ENCODE peak calls at places on chromosome 14, in ten cellular contexts. T, D, Y, X, F, N, W, U, I and Z are unnamed samples.

GRCh38 chr14:63155511-63156189 is 48.6 kb upstream of the RHOJ start:
- DNase-seq in T (no peak), D (no peak), Y (no peak), X (no peak), F (no peak), N (no peak), W (no peak), U (no peak), I (peak), Z (no peak)

GRCh38 chr14:99565383-99565782 is 38.6 kb downstream of the CCDC85C start:
- DNase-seq in T (no peak), D (no peak), Y (no peak), X (no peak), F (no peak), N (no peak), W (no peak), U (no peak), I (no peak), Z (no peak)

GRCh38 chr14:104037903-104038302 is 47.6 kb upstream of the ASPG start:
- DNase-seq in T (peak), D (no peak), Y (no peak), X (no peak), F (no peak), N (no peak), W (peak), U (no peak), I (no peak), Z (no peak)

GRCh38 chr14:104978774-104979691 is 859 bp upstream of the AHNAK2 start:
- DNase-seq in T (no peak), D (no peak), Y (peak), X (no peak), F (no peak), N (no peak), W (peak), U (no peak), I (no peak), Z (no peak)

GRCh38 chr14:104724407-104724980 is 465 bp downstream of the ADSS1 start:
- DNase-seq in T (peak), D (peak), Y (peak), X (peak), F (no peak), N (no peak), W (no peak), U (peak), I (peak), Z (no peak)

GRCh38 chr14:93891756-93892504 is 35.2 kb upstream of the FAM181A start:
- DNase-seq in T (no peak), D (no peak), Y (no peak), X (no peak), F (no peak), N (no peak), W (no peak), U (no peak), I (no peak), Z (no peak)

GRCh38 chr14:73786632-73786941 is 65.0 kb upstream of the PTGR2 start:
- DNase-seq in T (peak), D (peak), Y (no peak), X (peak), F (peak), N (no peak), W (no peak), U (no peak), I (peak), Z (no peak)

GRCh38 chr14:52241102-52241793 is 26.2 kb upstream of the PTGDR start:
- DNase-seq in T (no peak), D (no peak), Y (no peak), X (no peak), F (no peak), N (no peak), W (no peak), U (no peak), I (no peak), Z (no peak)

GRCh38 chr14:51094282-51094821 is 553 bp downstream of the TRIM9 start:
- DNase-seq in T (peak), D (no peak), Y (no peak), X (no peak), F (no peak), N (no peak), W (peak), U (peak), I (no peak), Z (no peak)

GRCh38 chr14:104419865-104420458 is 159.6 kb upstream of the C14orf180 start:
- DNase-seq in T (no peak), D (no peak), Y (no peak), X (no peak), F (peak), N (no peak), W (no peak), U (no peak), I (no peak), Z (no peak)

GRCh38 chr14:53325176-53325806 is 172.2 kb upstream of the DDHD1 start:
- DNase-seq in T (no peak), D (no peak), Y (no peak), X (no peak), F (no peak), N (no peak), W (no peak), U (no peak), I (no peak), Z (no peak)

GRCh38 chr14:21081521-21082184 is 11.5 kb downstream of the ARHGEF40 start:
- DNase-seq in T (no peak), D (no peak), Y (no peak), X (no peak), F (no peak), N (no peak), W (no peak), U (no peak), I (no peak), Z (no peak)

GRCh38 chr14:93792391-93792790 is 4.1 kb upstream of the PRIMA1 start:
- DNase-seq in T (no peak), D (no peak), Y (no peak), X (no peak), F (no peak), N (no peak), W (no peak), U (no peak), I (no peak), Z (no peak)

GRCh38 chr14:104650057-104650980 is 39.1 kb upstream of the INF2 start:
- DNase-seq in T (peak), D (peak), Y (peak), X (peak), F (peak), N (no peak), W (peak), U (peak), I (peak), Z (peak)

GRCh38 chr14:75401356-75401755 is 26.5 kb upstream of the JDP2 start:
- DNase-seq in T (peak), D (peak), Y (peak), X (no peak), F (no peak), N (no peak), W (no peak), U (no peak), I (peak), Z (peak)

GRCh38 chr14:62988967-62989366 is 56.3 kb downstream of the KCNH5 start:
- DNase-seq in T (no peak), D (no peak), Y (no peak), X (no peak), F (no peak), N (no peak), W (no peak), U (no peak), I (no peak), Z (no peak)

GRCh38 chr14:60760648-60761364 is 26.2 kb downstream of the MNAT1 start:
- DNase-seq in T (no peak), D (no peak), Y (no peak), X (no peak), F (no peak), N (no peak), W (no peak), U (no peak), I (no peak), Z (no peak)

GRCh38 chr14:65054471-65055085 is 47.7 kb downstream of the MAX start:
- DNase-seq in T (no peak), D (no peak), Y (no peak), X (peak), F (no peak), N (no peak), W (no peak), U (no peak), I (no peak), Z (peak)

GRCh38 chr14:63787995-63788946 is 60.4 kb upstream of the SGPP1 start:
- DNase-seq in T (no peak), D (no peak), Y (no peak), X (no peak), F (no peak), N (no peak), W (no peak), U (no peak), I (no peak), Z (no peak)

GRCh38 chr14:35346738-35347322 is 54.6 kb downstream of the PSMA6 start:
- DNase-seq in T (no peak), D (no peak), Y (no peak), X (no peak), F (no peak), N (no peak), W (no peak), U (no peak), I (no peak), Z (no peak)

GRCh38 chr14:75982724-75983358 is 1.0 kb upstream of the TGFB3 start:
- DNase-seq in T (peak), D (peak), Y (peak), X (no peak), F (peak), N (no peak), W (peak), U (peak), I (peak), Z (peak)

GRCh38 chr14:24172261-24172860 is 481 bp downstream of the REC8 start:
- DNase-seq in T (no peak), D (no peak), Y (no peak), X (no peak), F (no peak), N (no peak), W (no peak), U (no peak), I (no peak), Z (no peak)

GRCh38 chr14:24167527-24168114 is 4.3 kb upstream of the REC8 start:
- DNase-seq in T (no peak), D (no peak), Y (no peak), X (no peak), F (no peak), N (no peak), W (no peak), U (no peak), I (no peak), Z (no peak)

GRCh38 chr14:24172871-24173281 is 996 bp downstream of the REC8 start:
- DNase-seq in T (no peak), D (no peak), Y (no peak), X (no peak), F (no peak), N (no peak), W (no peak), U (no peak), I (no peak), Z (no peak)

GRCh38 chr14:24176599-24176998 is 4.7 kb downstream of the REC8 start:
- DNase-seq in T (no peak), D (no peak), Y (no peak), X (no peak), F (no peak), N (no peak), W (no peak), U (no peak), I (no peak), Z (no peak)

GRCh38 chr14:24171422-24172260 is at the start of gene REC8:
- DNase-seq in T (peak), D (peak), Y (peak), X (peak), F (peak), N (no peak), W (peak), U (no peak), I (peak), Z (no peak)
- TF ChIP-seq POLR2A in T (no peak), D (peak), Y (no peak), X (no peak), F (no peak), N (no peak), W (no peak), U (no peak), I (no peak), Z (no peak)

GRCh38 chr14:96254696-96255095 is 1.3 kb upstream of the BDKRB1 start:
- DNase-seq in T (no peak), D (no peak), Y (no peak), X (no peak), F (no peak), N (no peak), W (no peak), U (no peak), I (no peak), Z (no peak)

GRCh38 chr14:96255501-96256366 is at the start of gene BDKRB1:
- DNase-seq in T (no peak), D (no peak), Y (no peak), X (no peak), F (no peak), N (no peak), W (no peak), U (no peak), I (no peak), Z (no peak)

GRCh38 chr14:96251656-96252155 is 4.3 kb upstream of the BDKRB1 start:
- DNase-seq in T (no peak), D (no peak), Y (no peak), X (no peak), F (no peak), N (no peak), W (no peak), U (no peak), I (no peak), Z (no peak)

GRCh38 chr14:96252323-96253052 is 3.5 kb upstream of the BDKRB1 start:
- DNase-seq in T (no peak), D (no peak), Y (no peak), X (no peak), F (no peak), N (no peak), W (no peak), U (no peak), I (no peak), Z (no peak)

GRCh38 chr14:96253140-96253539 is 2.9 kb upstream of the BDKRB1 start:
- DNase-seq in T (no peak), D (no peak), Y (peak), X (no peak), F (no peak), N (no peak), W (no peak), U (peak), I (no peak), Z (no peak)
- TF ChIP-seq POLR2A in T (no peak), D (no peak), Y (no peak), X (no peak), F (no peak), N (no peak), W (no peak), U (no peak), I (no peak), Z (no peak)

GRCh38 chr14:39181026-39181692 is 6.1 kb downstream of the PNN start:
- DNase-seq in T (no peak), D (no peak), Y (no peak), X (no peak), F (no peak), N (no peak), W (no peak), U (no peak), I (no peak), Z (no peak)
- TF ChIP-seq POLR2A in T (no peak), D (no peak), Y (no peak), X (no peak), F (no peak), N (no peak), W (no peak), U (no peak), I (peak), Z (no peak)

GRCh38 chr14:77033622-77034521 is 5.4 kb upstream of the IRF2BPL start:
- DNase-seq in T (peak), D (peak), Y (peak), X (peak), F (peak), N (no peak), W (peak), U (peak), I (peak), Z (peak)
- TF ChIP-seq POLR2A in T (no peak), D (peak), Y (peak), X (no peak), F (no peak), N (no peak), W (peak), U (peak), I (peak), Z (no peak)

GRCh38 chr14:91415794-91416743 is 1.6 kb downstream of the CCDC88C start:
- DNase-seq in T (no peak), D (peak), Y (no peak), X (peak), F (peak), N (peak), W (no peak), U (no peak), I (peak), Z (no peak)
- TF ChIP-seq POLR2A in T (no peak), D (no peak), Y (no peak), X (no peak), F (no peak), N (no peak), W (no peak), U (no peak), I (no peak), Z (no peak)

GRCh38 chr14:87030182-87030581 is 962.8 kb downstream of the GALC start:
- DNase-seq in T (no peak), D (no peak), Y (no peak), X (no peak), F (no peak), N (no peak), W (no peak), U (no peak), I (no peak), Z (no peak)
- TF ChIP-seq POLR2A in T (no peak), D (no peak), Y (no peak), X (no peak), F (no peak), N (no peak), W (no peak), U (no peak), I (no peak), Z (no peak)

DNA sequence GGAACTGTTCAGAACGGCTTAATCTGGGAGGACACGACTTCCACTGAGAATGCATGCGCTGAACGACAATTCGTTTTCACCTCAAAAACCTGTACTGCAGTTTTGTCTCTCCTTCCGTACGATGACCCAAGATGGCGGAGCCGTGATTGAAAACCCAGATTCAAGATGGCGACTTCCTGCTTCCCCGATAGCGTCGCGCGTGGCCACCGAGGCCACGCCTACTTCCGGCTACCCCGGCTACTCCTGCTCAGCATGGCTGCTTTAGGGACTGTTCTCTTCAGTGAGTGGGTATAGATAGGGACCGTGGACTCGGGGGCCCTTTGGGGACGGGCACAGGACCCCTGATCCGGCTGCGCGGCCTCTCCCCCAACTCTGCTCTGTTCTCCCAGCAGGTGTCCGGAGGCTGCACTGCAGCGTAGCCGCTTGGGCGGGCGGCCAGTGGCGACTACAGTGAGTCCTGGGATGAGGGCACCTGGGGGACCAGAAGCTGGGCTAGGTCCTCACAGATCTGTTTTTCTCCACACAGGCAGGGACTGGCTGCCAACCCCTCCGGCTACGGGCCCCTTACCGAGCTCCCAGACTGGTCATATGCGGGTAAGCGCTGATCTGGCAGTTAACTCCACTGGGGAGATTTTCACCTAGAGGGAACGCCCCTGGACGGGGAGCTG is at the start of gene MRPL52:
- DNase-seq in T (peak), D (peak), Y (peak), X (peak), F (peak), N (peak), W (peak), U (peak), I (peak), Z (peak)
- TF ChIP-seq POLR2A in T (no peak), D (peak), Y (no peak), X (no peak), F (peak), N (no peak), W (no peak), U (peak), I (peak), Z (no peak)

GRCh38 chr14:56774503-56774902 is 35.8 kb downstream of the OTX2 start:
- DNase-seq in T (no peak), D (no peak), Y (no peak), X (no peak), F (no peak), N (no peak), W (no peak), U (no peak), I (no peak), Z (no peak)
- TF ChIP-seq POLR2A in T (no peak), D (no peak), Y (no peak), X (no peak), F (no peak), N (no peak), W (no peak), U (no peak), I (no peak), Z (no peak)

GRCh38 chr14:80388980-80389711 is 177.8 kb upstream of the DIO2 start:
- DNase-seq in T (no peak), D (no peak), Y (no peak), X (no peak), F (no peak), N (no peak), W (no peak), U (peak), I (no peak), Z (no peak)

GRCh38 chr14:80393766-80394165 is 182.5 kb upstream of the DIO2 start:
- DNase-seq in T (no peak), D (no peak), Y (no peak), X (no peak), F (no peak), N (no peak), W (no peak), U (no peak), I (no peak), Z (no peak)

GRCh38 chr14:80390911-80391310 is 179.6 kb upstream of the DIO2 start:
- DNase-seq in T (no peak), D (no peak), Y (no peak), X (no peak), F (no peak), N (no peak), W (no peak), U (peak), I (peak), Z (no peak)

DNA sequence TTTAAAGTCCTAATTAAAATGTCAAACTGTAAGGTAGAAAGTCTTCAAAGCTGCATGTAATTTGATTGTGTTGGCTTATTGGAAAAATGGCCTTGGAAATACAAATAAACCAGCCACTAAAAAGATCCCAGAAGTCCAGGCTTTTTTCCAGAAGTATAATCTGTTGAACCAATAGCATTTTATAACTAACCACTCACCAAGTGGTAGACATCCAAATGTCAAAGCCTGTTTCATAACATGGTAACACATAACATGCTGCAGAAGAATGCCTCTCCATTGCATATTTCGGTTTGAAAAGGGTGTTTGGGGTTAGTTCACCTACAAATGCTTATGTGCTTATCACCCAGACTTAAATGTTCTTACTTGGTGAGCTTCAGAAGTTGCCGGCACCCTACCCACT is 183.7 kb upstream of the DIO2 start:
- DNase-seq in T (no peak), D (no peak), Y (no peak), X (no peak), F (no peak), N (no peak), W (no peak), U (no peak), I (no peak), Z (no peak)
- TF ChIP-seq POLR2A in T (no peak), D (no peak), Y (no peak), X (no peak), F (no peak), N (no peak), W (no peak), U (no peak), I (no peak), Z (no peak)